ENCODE peak calls at places on chromosomes 3 and 15, in five cellular contexts. D is stomach, X is fibroblast of lung, W is AG04449, Z is fibroblast of pulmonary artery. H is an unnamed sample.

GRCh38 chr3:150078983-150079739 is 108.5 kb upstream of the PFN2 start:
- DNase-seq in D (no peak), X (peak; percentile 98), W (peak; percentile 85), Z (peak; percentile 88), H (peak; percentile 92)

GRCh38 chr3:113898892-113899291 is 48.9 kb upstream of the ZDHHC23 start:
- DNase-seq in D (no peak), X (peak; percentile 44), W (peak; percentile 50), Z (peak; percentile 71), H (no peak)

GRCh38 chr3:67605377-67605776 is 49.0 kb downstream of the SUCLG2 start:
- DNase-seq in D (no peak), X (peak; percentile 83), W (peak; percentile 46), Z (peak; percentile 81), H (peak; percentile 62)

GRCh38 chr3:30518201-30518864 is 88.1 kb upstream of the TGFBR2 start:
- DNase-seq in D (peak; percentile 61), X (peak; percentile 92), W (no peak), Z (peak; percentile 97), H (peak; percentile 90)

GRCh38 chr3:37961622-37962455 is 28.7 kb upstream of the VILL start:
- DNase-seq in D (no peak), X (no peak), W (no peak), Z (no peak), H (no peak)

GRCh38 chr15:93974804-93975481 is 256.4 kb upstream of the MCTP2 start:
- DNase-seq in D (no peak), X (peak; percentile 44), W (no peak), Z (peak; percentile 30), H (peak; percentile 42)

GRCh38 chr3:13215940-13216546 is 142.8 kb upstream of the IQSEC1 start:
- DNase-seq in D (no peak), X (peak; percentile 87), W (peak; percentile 5), Z (peak; percentile 30), H (peak; percentile 34)

GRCh38 chr3:9067352-9067975 is 104.2 kb upstream of the RAD18 start:
- DNase-seq in D (peak; percentile 59), X (peak; percentile 56), W (peak; percentile 23), Z (peak; percentile 79), H (peak; percentile 54)

GRCh38 chr15:77025471-77025901 is 30.6 kb downstream of the PSTPIP1 start:
- DNase-seq in D (no peak), X (no peak), W (no peak), Z (no peak), H (no peak)

GRCh38 chr3:125057186-125057850 is 1.5 kb upstream of the HEG1 start:
- DNase-seq in D (no peak), X (peak; percentile 90), W (no peak), Z (peak; percentile 70), H (no peak)

GRCh38 chr3:159057621-159058020 is 255.8 kb downstream of the MFSD1 start:
- DNase-seq in D (no peak), X (no peak), W (no peak), Z (no peak), H (no peak)

GRCh38 chr15:82530006-82530405 is 10.3 kb downstream of the RPS17 start:
- DNase-seq in D (no peak), X (no peak), W (no peak), Z (no peak), H (no peak)

GRCh38 chr15:39364721-39365120 is 216.2 kb upstream of the THBS1 start:
- DNase-seq in D (no peak), X (no peak), W (no peak), Z (no peak), H (no peak)

GRCh38 chr3:145721815-145722214 is 439.2 kb downstream of the PLOD2 start:
- DNase-seq in D (no peak), X (no peak), W (no peak), Z (no peak), H (no peak)

GRCh38 chr3:141828487-141829284 is 47.8 kb upstream of the ATP1B3 start:
- DNase-seq in D (peak; percentile 45), X (no peak), W (no peak), Z (peak; percentile 55), H (no peak)

GRCh38 chr3:173241727-173242126 is 100.7 kb upstream of the SPATA16 start:
- DNase-seq in D (no peak), X (no peak), W (no peak), Z (no peak), H (no peak)

GRCh38 chr15:41494190-41494921 is 682 bp downstream of the ITPKA start:
- DNase-seq in D (peak; percentile 43), X (no peak), W (no peak), Z (no peak), H (no peak)

GRCh38 chr15:59371458-59372351 is 966 bp downstream of the MYO1E start:
- DNase-seq in D (peak; percentile 70), X (no peak), W (no peak), Z (peak; percentile 30), H (no peak)

GRCh38 chr15:100809587-100809986 is 70.0 kb upstream of the ALDH1A3 start:
- DNase-seq in D (no peak), X (peak; percentile 23), W (no peak), Z (peak; percentile 23), H (no peak)

GRCh38 chr3:156332304-156332703 is 211.9 kb downstream of the KCNAB1 start:
- DNase-seq in D (no peak), X (no peak), W (no peak), Z (no peak), H (no peak)

GRCh38 chr15:96768435-96768789 is 437.9 kb downstream of the NR2F2 start:
- DNase-seq in D (no peak), X (no peak), W (no peak), Z (no peak), H (no peak)

GRCh38 chr3:185316740-185317407 is 46.1 kb upstream of the MAP3K13 start:
- DNase-seq in D (no peak), X (peak; percentile 51), W (no peak), Z (peak; percentile 93), H (no peak)

GRCh38 chr3:173397161-173398110 is at the start of gene NLGN1:
- DNase-seq in D (peak; percentile 52), X (peak; percentile 83), W (peak; percentile 16), Z (peak; percentile 67), H (peak; percentile 45)

GRCh38 chr3:197555281-197556261 is at the start of gene BDH1:
- DNase-seq in D (peak; percentile 59), X (no peak), W (no peak), Z (no peak), H (no peak)

GRCh38 chr15:31169558-31169957 is 68.0 kb upstream of the TRPM1 start:
- DNase-seq in D (no peak), X (no peak), W (no peak), Z (no peak), H (no peak)

GRCh38 chr3:72657666-72658065 is 190.6 kb downstream of the SHQ1 start:
- DNase-seq in D (no peak), X (no peak), W (no peak), Z (no peak), H (peak; percentile 54)

GRCh38 chr15:38111070-38111469 is 141.6 kb upstream of the SPRED1 start:
- DNase-seq in D (no peak), X (no peak), W (no peak), Z (no peak), H (no peak)

GRCh38 chr3:141020139-141020940 is 30.8 kb upstream of the SPSB4 start:
- DNase-seq in D (no peak), X (peak; percentile 48), W (no peak), Z (no peak), H (peak; percentile 3)

GRCh38 chr3:193744048-193744821 is 151.2 kb downstream of the OPA1 start:
- DNase-seq in D (peak; percentile 30), X (peak; percentile 36), W (no peak), Z (no peak), H (no peak)

GRCh38 chr3:13452490-13453335 is 27.4 kb upstream of the HDAC11 start:
- DNase-seq in D (no peak), X (peak; percentile 50), W (no peak), Z (peak; percentile 67), H (peak; percentile 29)

GRCh38 chr3:27326211-27326948 is 42.8 kb downstream of the NEK10 start:
- DNase-seq in D (no peak), X (peak; percentile 93), W (peak; percentile 88), Z (peak; percentile 82), H (peak; percentile 86)

GRCh38 chr3:191980443-191980842 is 519.5 kb downstream of the PYDC2 start:
- DNase-seq in D (no peak), X (no peak), W (no peak), Z (no peak), H (no peak)
- TF ChIP-seq CTCF in D (no peak), X (no peak), W (no peak), Z (no peak), H (no peak)

DNA sequence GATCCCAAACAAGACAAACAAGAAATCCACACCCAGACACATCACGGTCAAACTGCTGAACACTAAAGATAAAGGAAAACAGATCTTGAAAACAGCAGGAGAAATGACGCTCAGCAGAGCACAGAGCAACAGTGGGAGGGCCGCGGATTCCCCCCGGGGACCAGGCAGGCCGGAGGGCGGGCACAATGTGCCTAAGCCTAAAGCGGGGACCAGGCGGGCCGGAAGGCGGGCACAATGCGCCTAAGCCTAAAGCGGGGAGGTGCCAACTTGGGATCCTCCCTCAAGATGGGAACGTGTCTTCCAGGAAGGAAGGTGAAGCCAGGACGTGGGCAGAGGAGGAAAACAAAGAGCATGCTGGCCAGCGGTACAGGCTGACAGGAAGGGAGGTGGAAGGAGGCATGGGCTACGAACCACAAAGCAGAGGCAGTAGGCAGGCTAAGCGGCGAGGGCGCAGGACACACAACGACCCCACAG is 31.1 kb downstream of the CYFIP1 start:
- DNase-seq in D (no peak), X (peak; percentile 63), W (no peak), Z (peak; percentile 81), H (no peak)
- H3K4me3 ChIP-seq in D (no peak overlapping the region), X (peak overlapping the region; percentile 4), W (peak overlapping the region; percentile 34), Z (peak overlapping the region; percentile 0), H (no peak overlapping the region)

GRCh38 chr3:83968386-83968785 is 990.4 kb upstream of the CADM2 start:
- DNase-seq in D (no peak), X (no peak), W (no peak), Z (no peak), H (no peak)
- TF ChIP-seq CTCF in D (no peak), X (no peak), W (no peak), Z (no peak), H (no peak)

GRCh38 chr3:19934098-19934566 is at the start of gene EFHB:
- DNase-seq in D (no peak), X (peak; percentile 14), W (no peak), Z (peak; percentile 38), H (no peak)
- H3K4me3 ChIP-seq in D (no peak within 1 kb of the TSS), X (no peak within 1 kb of the TSS), W (no peak within 1 kb of the TSS), Z (no peak within 1 kb of the TSS), H (no peak within 1 kb of the TSS)

H was measured in astrocyte of the cerebellum.